ENCODE peak calls at places on chromosomes 6 and 20, in five cellular contexts. D is GM23338, W is kidney, U is AG04449, A is fibroblast of the aortic adventitia. Q is an unnamed sample.
A peak's percentile ranks its signal among the peaks of the same experiment; 100 is the strongest.

GRCh38 chr20:39534846-39535245 is 572.7 kb downstream of the DHX35 start:
- DNase-seq in D (peak; percentile 11), U (no peak), A (no peak), W (no peak), Q (no peak)

GRCh38 chr6:92072387-92072786 is 1347.0 kb downstream of the EPHA7 start:
- DNase-seq in A (no peak), W (no peak), D (no peak), U (no peak), Q (no peak)

GRCh38 chr6:37323568-37323967 is 30.2 kb upstream of the RNF8 start:
- DNase-seq in A (peak; percentile 43), W (no peak), D (no peak), U (no peak), Q (no peak)

GRCh38 chr6:26222587-26222986 is 135.4 kb downstream of the HFE start:
- DNase-seq in W (no peak), D (no peak), A (no peak), U (no peak), Q (no peak)

GRCh38 chr6:14635195-14635594 is 517.6 kb downstream of the CD83 start:
- DNase-seq in U (no peak), A (no peak), W (no peak), D (no peak), Q (no peak)

GRCh38 chr6:44306710-44307109 is 6.4 kb downstream of the AARS2 start:
- DNase-seq in U (no peak), D (no peak), W (no peak), A (no peak), Q (no peak)

GRCh38 chr6:83884523-83884922 is 25.0 kb downstream of the CYB5R4 start:
- DNase-seq in D (peak; percentile 57), W (no peak), A (peak; percentile 70), U (no peak), Q (peak; percentile 19)

GRCh38 chr6:84057908-84058307 is 24.3 kb downstream of the MRAP2 start:
- DNase-seq in D (no peak), A (no peak), W (no peak), U (no peak), Q (no peak)

GRCh38 chr6:28719275-28719940 is 193.7 kb downstream of the GPX5 start:
- DNase-seq in W (no peak), A (peak; percentile 12), D (peak; percentile 72), U (no peak), Q (no peak)

GRCh38 chr6:123925360-123925759 is 121.7 kb downstream of the NKAIN2 start:
- DNase-seq in U (no peak), A (no peak), W (no peak), D (no peak), Q (peak; percentile 5)

GRCh38 chr6:5746392-5747140 is 260.2 kb downstream of the NRN1 start:
- DNase-seq in W (no peak), U (no peak), D (peak; percentile 74), A (no peak), Q (no peak)

GRCh38 chr20:37096415-37097039 is 730 bp upstream of the RBL1 start:
- DNase-seq in A (no peak), W (no peak), D (no peak), U (no peak), Q (no peak)

GRCh38 chr6:133286765-133287164 is 45.6 kb downstream of the EYA4 start:
- DNase-seq in W (no peak), D (peak; percentile 54), U (no peak), A (peak; percentile 12), Q (no peak)

GRCh38 chr20:61502433-61502832 is 250.4 kb downstream of the CDH4 start:
- DNase-seq in D (no peak), A (no peak), U (no peak), W (no peak), Q (no peak)

GRCh38 chr20:20198011-20198410 is 145.7 kb downstream of the CFAP61 start:
- DNase-seq in U (no peak), A (no peak), W (no peak), D (no peak), Q (no peak)

DNA sequence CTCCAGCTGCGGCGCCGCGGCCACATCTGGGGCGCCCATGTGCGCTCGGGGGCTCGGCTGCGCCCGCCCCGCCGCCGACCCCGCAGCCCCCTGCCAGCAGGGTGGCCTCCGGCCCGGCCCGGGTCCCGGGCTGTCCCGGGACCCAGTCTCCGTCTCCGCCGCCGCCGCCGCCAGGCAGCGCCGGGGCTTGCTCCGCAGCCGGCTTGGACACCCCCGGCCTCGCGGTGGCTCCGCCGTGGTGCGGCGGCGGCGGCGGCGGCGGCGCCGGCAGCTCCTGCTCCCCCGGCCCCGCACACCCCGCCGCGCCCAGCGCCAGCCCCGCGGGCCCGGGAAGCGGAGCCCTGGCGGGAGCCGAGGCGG is 219 bp downstream of the ISM1 start:
- DNase-seq in D (no peak), A (no peak), W (no peak), U (no peak), Q (no peak)
- H3K4me3 ChIP-seq in D (peak overlapping the region; percentile 86), A (peak overlapping the region; percentile 50), W (no peak overlapping the region), U (peak overlapping the region; percentile 48), Q (peak overlapping the region; percentile 40)

GRCh38 chr6:156867121-156867520 is 89.9 kb downstream of the ARID1B start:
- DNase-seq in D (no peak), W (no peak), U (no peak), A (no peak), Q (no peak)
- H3K4me3 ChIP-seq in D (no peak overlapping the region), W (no peak overlapping the region), U (no peak overlapping the region), A (no peak overlapping the region), Q (no peak overlapping the region)

GRCh38 chr20:57266251-57267157 is at the start of gene BMP7:
- DNase-seq in D (peak; percentile 82), U (no peak), A (no peak), W (peak; percentile 66), Q (no peak)

GRCh38 chr20:57265649-57266250 is 691 bp downstream of the BMP7 start:
- DNase-seq in U (no peak), W (peak; percentile 49), A (no peak), D (peak; percentile 57), Q (no peak)

GRCh38 chr20:57268399-57269076 is 2.1 kb upstream of the BMP7 start:
- DNase-seq in D (no peak), U (no peak), W (peak; percentile 8), A (no peak), Q (no peak)

GRCh38 chr20:57269148-57269984 is 2.9 kb upstream of the BMP7 start:
- DNase-seq in A (no peak), D (peak; percentile 43), W (no peak), U (no peak), Q (no peak)

GRCh38 chr20:57267158-57267821 is 849 bp upstream of the BMP7 start:
- DNase-seq in D (no peak), A (no peak), W (no peak), U (no peak), Q (no peak)
- H3K4me3 ChIP-seq in D (peak overlapping the region; percentile 88), A (no peak overlapping the region), W (no peak overlapping the region), U (no peak overlapping the region), Q (no peak overlapping the region)

GRCh38 chr6:52136934-52137467 is 49.2 kb upstream of the IL17A start:
- DNase-seq in D (peak; percentile 30), W (no peak), U (no peak), A (no peak), Q (no peak)
- H3K4me3 ChIP-seq in D (no peak overlapping the region), W (no peak overlapping the region), U (no peak overlapping the region), A (no peak overlapping the region), Q (no peak overlapping the region)

Q was measured in astrocyte of the cerebellum.